ENCODE peak calls at places on chromosomes 6 and 20, in eight cellular contexts. I is ELR; X is mucosa of gallbladder; Y is cardiac septum; O is LoVo; T is GM13977; A is stimulated activated CD4-positive, alpha-beta T cell treated with anti-CD3 and anti-CD28 coated beads, Interleukin-1b, Interleukin-23, amount 100 ng/mL, for 24 hours; M is OCI-LY7. R is an unnamed sample.

GRCh38 chr6:136607204-136607931 is 57.1 kb upstream of the MAP7 start:
- DNase-seq in M (no peak), O (peak), A (no peak), X (peak), Y (no peak), I (peak), T (no peak), R (no peak)

GRCh38 chr6:116840091-116840490 is 11.2 kb upstream of the GPRC6A start:
- DNase-seq in X (no peak), O (no peak), Y (no peak), I (peak), A (no peak), M (no peak), T (no peak), R (no peak)

GRCh38 chr20:62306440-62307187 is 3.8 kb downstream of the ADRM1 start:
- DNase-seq in M (no peak), X (no peak), I (no peak), O (no peak), A (no peak), Y (no peak), T (no peak), R (no peak)

GRCh38 chr20:18316166-18316565 is 27.8 kb downstream of the ZNF133 start:
- DNase-seq in A (no peak), X (no peak), T (no peak), O (no peak), I (no peak), Y (no peak), M (no peak), R (no peak)

GRCh38 chr6:73903155-73903554 is 207.2 kb downstream of the CD109 start:
- DNase-seq in O (no peak), X (no peak), M (no peak), I (no peak), T (no peak), A (no peak), Y (no peak), R (no peak)

GRCh38 chr6:161369339-161369738 is 95.5 kb upstream of the AGPAT4 start:
- DNase-seq in Y (no peak), T (no peak), X (no peak), M (no peak), I (peak), O (peak), A (no peak), R (no peak)

GRCh38 chr20:47865912-47866311 is 80.6 kb upstream of the SULF2 start:
- DNase-seq in T (no peak), I (no peak), O (no peak), Y (no peak), A (no peak), M (no peak), X (no peak), R (no peak)

GRCh38 chr20:21397341-21398108 is at the start of gene NKX2-4:
- DNase-seq in Y (no peak), M (no peak), I (no peak), X (no peak), A (no peak), T (no peak), O (no peak), R (no peak)

GRCh38 chr6:30883476-30883742 is 910 bp upstream of the DDR1 start:
- DNase-seq in A (no peak), T (no peak), Y (no peak), M (no peak), I (no peak), X (no peak), O (no peak), R (no peak)

GRCh38 chr6:139967497-139967896 is 593.0 kb upstream of the CITED2 start:
- DNase-seq in X (no peak), A (no peak), O (no peak), M (no peak), I (peak), T (no peak), Y (no peak), R (no peak)